ENCODE peak calls at places on chromosome 11, in four cellular contexts. B is K562, K is A549, V is HepG2. Q is an unnamed sample.

GRCh38 chr11:92556435-92556834 is 331.8 kb downstream of the FAT3 start:
- DNase-seq in V (no peak), K (peak; percentile 7), B (no peak), Q (no peak)

GRCh38 chr11:1876361-1877063 is 15.2 kb downstream of the PRR33 start:
- DNase-seq in V (peak; percentile 27), K (peak; percentile 48), B (peak; percentile 73), Q (peak; percentile 77)

GRCh38 chr11:727281-727701 is 20.0 kb upstream of the TALDO1 start:
- DNase-seq in B (no peak), K (no peak), V (no peak), Q (no peak)

GRCh38 chr11:19632435-19632834 is 80.2 kb upstream of the NAV2 start:
- DNase-seq in K (no peak), V (no peak), B (no peak), Q (no peak)

GRCh38 chr11:26030419-26030818 is 301.5 kb upstream of the ANO3 start:
- DNase-seq in V (no peak), B (no peak), K (no peak), Q (no peak)

GRCh38 chr11:110086892-110087309 is 6.3 kb upstream of the ZC3H12C start:
- DNase-seq in B (no peak), V (no peak), K (peak; percentile 18), Q (no peak)

GRCh38 chr11:61554172-61554988 is 26.5 kb downstream of the SYT7 start:
- DNase-seq in K (no peak), V (no peak), B (peak; percentile 51), Q (no peak)

GRCh38 chr11:134756811-134757540 is 344.9 kb upstream of the B3GAT1 start:
- DNase-seq in V (no peak), K (no peak), B (no peak), Q (no peak)

GRCh38 chr11:2926611-2927492 is 2.4 kb downstream of the PHLDA2 start:
- DNase-seq in K (no peak), V (no peak), B (no peak), Q (no peak)

GRCh38 chr11:57363131-57363530 is 17.8 kb downstream of the PRG3 start:
- DNase-seq in V (no peak), B (no peak), K (no peak), Q (no peak)

GRCh38 chr11:45995342-45995734 is 72.9 kb downstream of the LARGE2 start:
- DNase-seq in V (no peak), K (no peak), B (peak; percentile 73), Q (no peak)

GRCh38 chr11:16969010-16970004 is 44.9 kb downstream of the PLEKHA7 start:
- DNase-seq in K (no peak), V (no peak), B (no peak), Q (no peak)

GRCh38 chr11:62507023-62507422 is 39.6 kb downstream of the AHNAK start:
- DNase-seq in V (no peak), B (no peak), K (no peak), Q (no peak)

GRCh38 chr11:2687223-2687530 is 12.6 kb downstream of the KCNQ1OT1 start:
- DNase-seq in K (no peak), B (no peak), V (no peak), Q (peak; percentile 5)

GRCh38 chr11:122671270-122671906 is 15.9 kb downstream of the UBASH3B start:
- DNase-seq in B (no peak), V (no peak), K (peak; percentile 31), Q (no peak)

GRCh38 chr11:75733346-75734107 is 15.9 kb downstream of the MOGAT2 start:
- DNase-seq in V (no peak), K (no peak), B (no peak), Q (no peak)

GRCh38 chr11:130118636-130119387 is 40.8 kb upstream of the ST14 start:
- DNase-seq in V (peak; percentile 56), B (no peak), K (no peak), Q (no peak)

GRCh38 chr11:33984682-33985389 is 66.7 kb upstream of the CAPRIN1 start:
- DNase-seq in K (no peak), V (no peak), B (peak; percentile 45), Q (no peak)

GRCh38 chr11:121472310-121472709 is 19.5 kb upstream of the SORL1-AS1 start:
- DNase-seq in B (no peak), V (no peak), K (no peak), Q (no peak)

GRCh38 chr11:16902182-16902581 is 112.0 kb downstream of the PLEKHA7 start:
- DNase-seq in B (no peak), V (no peak), K (no peak), Q (no peak)

GRCh38 chr11:797300-798092 is 585 bp downstream of the SLC25A22 start:
- DNase-seq in V (peak; percentile 78), B (peak; percentile 65), K (peak; percentile 69), Q (peak; percentile 72)

GRCh38 chr11:108933630-108934029 is 268.8 kb downstream of the DDX10 start:
- DNase-seq in K (no peak), V (no peak), B (no peak), Q (no peak)

GRCh38 chr11:108934696-108935095 is 269.8 kb downstream of the DDX10 start:
- DNase-seq in B (no peak), K (no peak), V (no peak), Q (no peak)

GRCh38 chr11:108937756-108938155 is 272.9 kb downstream of the DDX10 start:
- DNase-seq in B (no peak), V (no peak), K (no peak), Q (no peak)

GRCh38 chr11:108943853-108944252 is 279.0 kb downstream of the DDX10 start:
- DNase-seq in B (no peak), K (no peak), V (no peak), Q (no peak)

GRCh38 chr11:108938604-108939003 is 273.7 kb downstream of the DDX10 start:
- DNase-seq in B (no peak), V (no peak), K (no peak), Q (no peak)
- TF ChIP-seq MAX in B (no peak), V (no peak), K (no peak), Q (no peak)

DNA sequence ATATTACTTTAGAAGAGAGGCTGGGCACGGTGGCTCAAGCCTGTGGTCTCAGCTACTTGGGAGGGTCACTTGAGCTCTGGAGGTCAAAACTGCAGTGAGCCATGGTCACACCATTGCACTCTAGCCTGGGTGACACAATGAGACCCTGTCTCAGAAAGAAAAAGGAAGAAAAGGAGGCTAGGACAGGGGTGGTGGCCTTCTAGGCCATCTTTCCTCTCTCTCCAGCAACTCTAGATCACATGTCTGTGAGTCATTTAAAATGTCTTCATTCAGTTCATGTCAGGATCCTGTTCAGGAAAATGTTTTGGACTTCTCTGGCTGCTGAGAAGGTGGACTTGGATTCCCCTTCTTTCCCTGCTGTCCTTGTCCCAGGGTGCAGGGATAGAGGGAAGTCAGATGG is 53.3 kb downstream of the PPFIA1 start:
- DNase-seq in K (no peak), B (no peak), V (no peak), Q (no peak)
- TF ChIP-seq NR3C1 in K (no peak), B (no peak), V (no peak), Q (no peak)

GRCh38 chr11:111454561-111455192 is 57.5 kb downstream of the BTG4 start:
- DNase-seq in V (peak; percentile 42), K (peak; percentile 45), B (peak; percentile 79), Q (peak; percentile 81)
- TF ChIP-seq HMGXB4 in V (no peak), K (no peak), B (no peak), Q (no peak)

DNA sequence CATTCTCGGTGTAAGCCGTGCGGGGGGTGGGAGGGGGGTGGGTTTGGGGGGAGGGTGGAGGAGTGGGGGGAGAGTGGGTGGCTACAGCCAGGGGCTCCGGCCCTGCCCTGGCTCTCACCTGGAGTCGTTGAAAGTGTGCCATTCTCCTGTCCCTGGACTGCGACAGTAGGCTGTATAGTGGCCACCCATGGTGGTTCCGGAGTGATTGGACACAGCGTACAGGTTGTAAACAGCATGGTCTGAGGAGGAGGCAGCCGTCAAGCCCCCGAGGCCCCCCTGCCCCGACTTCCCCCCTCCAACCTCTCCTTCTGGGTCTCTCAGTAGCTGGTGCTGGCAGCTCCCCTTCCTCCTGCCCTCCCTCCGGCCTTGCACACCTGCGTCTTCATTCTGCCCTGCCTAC is 10.6 kb upstream of the MFRP start:
- DNase-seq in K (no peak), B (no peak), V (no peak), Q (no peak)
- TF ChIP-seq MAX in K (no peak), B (no peak), V (no peak), Q (no peak)

GRCh38 chr11:74418509-74418895 is 20.3 kb upstream of the PGM2L1 start:
- DNase-seq in K (peak; percentile 64), B (no peak), V (peak; percentile 6), Q (no peak)

GRCh38 chr11:74412733-74413359 is 14.6 kb upstream of the PGM2L1 start:
- DNase-seq in V (no peak), K (peak; percentile 5), B (no peak), Q (no peak)

GRCh38 chr11:74417860-74418508 is 19.8 kb upstream of the PGM2L1 start:
- DNase-seq in V (no peak), B (no peak), K (peak; percentile 3), Q (no peak)

GRCh38 chr11:74417379-74417804 is 19.2 kb upstream of the PGM2L1 start:
- DNase-seq in B (no peak), K (no peak), V (no peak), Q (no peak)
- TF ChIP-seq NR3C1 in B (no peak), K (no peak), V (no peak), Q (no peak)

GRCh38 chr11:31939004-31939403 is 127.9 kb upstream of the PAX6 start:
- DNase-seq in K (no peak), V (no peak), B (no peak), Q (no peak)
- TF ChIP-seq HMGXB4 in K (no peak), V (no peak), B (no peak), Q (no peak)

GRCh38 chr11:47257518-47258316 is at the start of gene NR1H3:
- DNase-seq in V (peak; percentile 77), K (peak; percentile 55), B (peak; percentile 95), Q (peak; percentile 82)
- TF ChIP-seq MAX in V (peak; percentile 85), K (peak; percentile 60), B (peak; percentile 51), Q (peak; percentile 36)

DNA sequence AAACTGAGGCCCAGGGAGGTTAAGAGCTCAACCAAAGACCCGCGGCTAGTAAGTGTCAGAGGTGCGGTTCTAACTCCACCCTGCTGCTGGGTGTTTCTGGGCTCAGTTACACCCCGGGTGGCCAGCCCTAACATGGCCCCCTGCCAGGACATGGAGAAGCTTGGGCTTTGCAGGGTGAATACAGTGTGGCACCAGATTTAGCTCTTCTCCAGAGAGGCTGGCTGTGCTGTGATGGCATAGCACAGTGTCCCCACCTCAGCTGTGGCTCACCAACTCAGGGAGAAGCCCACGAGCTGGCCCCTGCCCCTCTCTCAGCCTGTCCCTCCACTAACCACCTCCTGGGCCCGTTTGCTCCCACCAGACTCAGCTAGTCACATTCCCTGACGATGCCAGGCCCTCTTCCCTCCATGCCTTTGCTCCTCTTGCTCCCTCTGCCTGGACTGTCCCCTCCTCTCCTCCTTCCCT is 7.0 kb downstream of the UCP3 start:
- DNase-seq in V (no peak), B (no peak), K (no peak), Q (no peak)
- TF ChIP-seq NR3C1 in V (no peak), B (no peak), K (no peak), Q (no peak)

Q was measured in WTC11.